ENCODE peak calls at places on chromosomes 12 and 14, in seven cellular contexts. W is non-pigmented ciliary epithelial cell, P is IMR-90, N is cardiac septum, V is cardiac fibroblast, R is T-helper 9 cell, F is fibroblast of lung. I is an unnamed sample.

GRCh38 chr12:108126990-108127468 is 2.1 kb upstream of the WSCD2 start:
- DNase-seq in N (no peak), V (no peak), R (no peak), F (no peak), W (no peak), P (no peak), I (no peak)

GRCh38 chr14:92553456-92553855 is 39.9 kb downstream of the RIN3 start:
- DNase-seq in V (peak; percentile 60), F (peak; percentile 20), N (no peak), R (no peak), P (peak; percentile 67), W (peak; percentile 19), I (no peak)

GRCh38 chr14:68866991-68867533 is 74.2 kb upstream of the ZFP36L1 start:
- DNase-seq in R (no peak), N (no peak), F (no peak), P (no peak), V (no peak), W (no peak), I (no peak)

GRCh38 chr12:119780786-119781434 is 96.2 kb downstream of the CIT start:
- DNase-seq in W (no peak), N (no peak), P (peak; percentile 37), F (peak; percentile 58), R (no peak), V (peak; percentile 63), I (peak; percentile 16)

GRCh38 chr12:46267618-46268348 is 1.1 kb downstream of the SLC38A1 start:
- DNase-seq in V (peak; percentile 23), F (peak; percentile 22), P (peak; percentile 24), N (no peak), R (peak; percentile 16), W (no peak), I (no peak)

GRCh38 chr12:82608706-82609105 is 78.0 kb upstream of the TMTC2 start:
- DNase-seq in V (peak; percentile 18), P (peak; percentile 2), R (no peak), N (no peak), W (peak; percentile 8), F (peak; percentile 4), I (no peak)

GRCh38 chr14:52052289-52052943 is 16.4 kb downstream of the NID2 start:
- DNase-seq in N (no peak), R (no peak), W (no peak), F (peak; percentile 90), P (peak; percentile 83), V (peak; percentile 93), I (no peak)

GRCh38 chr12:5428332-5429221 is 3.3 kb upstream of the NTF3 start:
- DNase-seq in W (no peak), P (peak; percentile 75), N (no peak), R (no peak), F (peak; percentile 58), V (peak; percentile 51), I (peak; percentile 52)

GRCh38 chr14:35818346-35819115 is 7.6 kb upstream of the BRMS1L start:
- DNase-seq in F (peak; percentile 63), V (peak; percentile 61), W (no peak), N (no peak), R (no peak), P (peak; percentile 58), I (peak; percentile 68)

GRCh38 chr12:93315907-93316622 is 61.7 kb upstream of the NUDT4 start:
- DNase-seq in V (peak; percentile 24), W (no peak), F (no peak), P (peak; percentile 31), N (no peak), R (no peak), I (peak; percentile 97)

GRCh38 chr12:5497329-5498058 is 65.6 kb downstream of the NTF3 start:
- DNase-seq in W (no peak), V (no peak), F (no peak), P (peak; percentile 26), N (no peak), R (no peak), I (no peak)

GRCh38 chr12:93079271-93079670 is 150.2 kb upstream of the EEA1 start:
- DNase-seq in R (no peak), W (no peak), F (no peak), N (no peak), P (no peak), V (no peak), I (no peak)